ENCODE peak calls at places on chromosomes 1 and 21, in four cellular contexts. G is CD8-positive, alpha-beta T cell; A is B cell; N is lower leg skin. V is an unnamed sample.

GRCh38 chr1:7583291-7584096 is 187.6 kb upstream of the VAMP3 start:
- DNase-seq in G (no peak), A (no peak), N (no peak), V (no peak)

GRCh38 chr1:44239961-44240371 is 26.7 kb downstream of the DMAP1 start:
- DNase-seq in G (no peak), A (no peak), N (peak), V (no peak)

GRCh38 chr1:20183876-20184275 is 2.0 kb upstream of the UBXN10 start:
- DNase-seq in G (no peak), A (no peak), N (no peak), V (no peak)

GRCh38 chr1:77370588-77371306 is 88.9 kb downstream of the AK5 start:
- DNase-seq in G (no peak), A (no peak), N (no peak), V (no peak)

GRCh38 chr21:42688841-42689371 is 35.5 kb downstream of the PDE9A start:
- DNase-seq in G (no peak), A (no peak), N (no peak), V (no peak)

GRCh38 chr1:94654031-94654430 is 112.5 kb upstream of the F3 start:
- DNase-seq in G (no peak), A (no peak), N (no peak), V (no peak)

GRCh38 chr1:228044961-228045360 is 37.5 kb upstream of the ARF1 start:
- DNase-seq in G (no peak), A (no peak), N (no peak), V (peak)

GRCh38 chr1:15238789-15239188 is 8.2 kb upstream of the FHAD1 start:
- DNase-seq in G (no peak), A (no peak), N (no peak), V (no peak)

GRCh38 chr1:243642936-243643335 is 207.1 kb downstream of the AKT3 start:
- DNase-seq in G (no peak), A (no peak), N (no peak), V (no peak)

GRCh38 chr1:160544647-160545046 is 21.6 kb upstream of the SLAMF6 start:
- DNase-seq in G (no peak), A (peak), N (no peak), V (no peak)

GRCh38 chr1:59332983-59333382 is 36.1 kb downstream of the FGGY start:
- DNase-seq in G (no peak), A (no peak), N (no peak), V (no peak)

GRCh38 chr1:230768903-230769570 is 21.8 kb downstream of the CAPN9 start:
- DNase-seq in G (no peak), A (no peak), N (no peak), V (no peak)

GRCh38 chr1:151801846-151802245 is 3.4 kb downstream of the LINGO4 start:
- DNase-seq in G (no peak), A (no peak), N (no peak), V (no peak)

GRCh38 chr1:11037740-11038182 is 9.3 kb downstream of the MASP2 start:
- DNase-seq in G (peak), A (peak), N (peak), V (peak)

GRCh38 chr1:230592848-230593247 is 49.4 kb upstream of the COG2 start:
- DNase-seq in G (no peak), A (no peak), N (no peak), V (no peak)

GRCh38 chr21:40840441-40840840 is 6.5 kb downstream of the DSCAM start:
- DNase-seq in G (no peak), A (no peak), N (no peak), V (no peak)

GRCh38 chr1:30036229-30036547 is 687.2 kb downstream of the MATN1 start:
- DNase-seq in G (no peak), A (no peak), N (no peak), V (peak)

GRCh38 chr1:55144886-55145285 is 70.3 kb downstream of the USP24 start:
- DNase-seq in G (no peak), A (no peak), N (no peak), V (no peak)

GRCh38 chr21:26405071-26405470 is 168.0 kb downstream of the CYYR1 start:
- DNase-seq in G (no peak), A (no peak), N (no peak), V (no peak)

GRCh38 chr1:207938016-207938415 is 27.1 kb upstream of the CD34 start:
- DNase-seq in G (no peak), A (no peak), N (no peak), V (no peak)

GRCh38 chr1:100622506-100622905 is 84.6 kb downstream of the GPR88 start:
- DNase-seq in G (no peak), A (no peak), N (no peak), V (no peak)

GRCh38 chr1:100627018-100627716 is 89.2 kb downstream of the GPR88 start:
- DNase-seq in G (no peak), A (no peak), N (no peak), V (no peak)

GRCh38 chr1:100622966-100623762 is 85.2 kb downstream of the GPR88 start:
- DNase-seq in G (no peak), A (no peak), N (no peak), V (no peak)

GRCh38 chr1:100626397-100626796 is 88.5 kb downstream of the GPR88 start:
- DNase-seq in G (no peak), A (no peak), N (no peak), V (no peak)

GRCh38 chr1:100624886-100625430 is 87.0 kb downstream of the GPR88 start:
- DNase-seq in G (no peak), A (no peak), N (no peak), V (no peak)
- TF ChIP-seq CTCF in G (no peak), A (no peak), N (no peak), V (no peak)

DNA sequence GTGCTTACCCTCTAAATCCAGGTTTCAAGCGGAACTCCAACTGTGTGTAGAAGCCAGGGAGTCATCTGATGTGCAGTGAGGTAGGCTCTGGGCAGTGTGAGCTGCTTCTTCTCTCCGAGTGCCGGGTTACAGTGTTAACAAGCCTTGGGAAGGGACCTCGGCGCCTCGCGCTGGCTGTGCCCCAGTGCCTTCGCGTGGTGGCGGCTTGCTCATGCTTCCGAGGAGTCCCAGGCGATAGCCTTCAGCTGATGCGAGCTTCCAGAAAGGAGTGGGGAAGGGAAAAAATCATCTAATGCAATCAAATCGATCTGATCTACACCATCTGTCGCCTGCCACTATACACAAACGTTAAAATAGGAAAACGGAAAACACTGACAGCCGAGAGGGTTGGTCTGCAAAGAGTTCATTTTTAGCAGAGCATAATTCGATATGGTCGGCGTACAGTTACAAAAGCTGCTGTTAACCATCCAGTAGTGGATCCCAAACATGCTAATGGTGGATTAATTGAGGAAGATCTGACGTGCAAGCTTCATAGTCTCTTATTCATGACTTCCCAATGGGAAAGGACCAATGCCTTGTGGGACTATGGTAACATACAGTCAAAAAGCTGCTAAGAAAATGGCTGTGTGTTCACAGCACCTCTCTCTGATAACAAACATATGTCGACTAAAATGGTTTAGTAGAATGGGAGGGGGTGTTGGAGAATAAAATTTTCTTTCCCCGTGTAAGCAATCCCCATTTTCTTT is 128.7 kb upstream of the DPYD start:
- DNase-seq in G (no peak), A (no peak), N (no peak), V (no peak)
- TF ChIP-seq CTCF in G (no peak), A (no peak), N (no peak), V (no peak)

DNA sequence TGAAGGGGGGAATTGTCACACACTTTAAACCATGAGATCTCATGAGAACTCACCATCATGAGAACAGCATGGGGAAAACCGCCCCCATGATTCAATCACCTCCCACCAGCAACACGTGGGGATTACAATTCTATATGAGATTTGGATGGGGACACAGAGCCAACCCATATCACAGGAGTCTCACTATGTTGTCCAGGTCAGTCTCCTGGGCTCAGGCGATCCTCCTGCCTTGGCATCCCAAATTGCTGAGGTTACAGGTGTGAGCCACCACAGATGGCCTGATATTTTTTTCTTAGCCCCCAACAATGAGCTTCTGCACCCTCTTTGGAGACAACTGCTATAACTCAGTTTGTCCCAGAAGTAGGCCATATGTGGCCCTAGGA is 22.5 kb upstream of the MORC3 start:
- DNase-seq in G (no peak), A (peak), N (no peak), V (no peak)
- TF ChIP-seq CTCF in G (no peak), A (no peak), N (no peak), V (no peak)

DNA sequence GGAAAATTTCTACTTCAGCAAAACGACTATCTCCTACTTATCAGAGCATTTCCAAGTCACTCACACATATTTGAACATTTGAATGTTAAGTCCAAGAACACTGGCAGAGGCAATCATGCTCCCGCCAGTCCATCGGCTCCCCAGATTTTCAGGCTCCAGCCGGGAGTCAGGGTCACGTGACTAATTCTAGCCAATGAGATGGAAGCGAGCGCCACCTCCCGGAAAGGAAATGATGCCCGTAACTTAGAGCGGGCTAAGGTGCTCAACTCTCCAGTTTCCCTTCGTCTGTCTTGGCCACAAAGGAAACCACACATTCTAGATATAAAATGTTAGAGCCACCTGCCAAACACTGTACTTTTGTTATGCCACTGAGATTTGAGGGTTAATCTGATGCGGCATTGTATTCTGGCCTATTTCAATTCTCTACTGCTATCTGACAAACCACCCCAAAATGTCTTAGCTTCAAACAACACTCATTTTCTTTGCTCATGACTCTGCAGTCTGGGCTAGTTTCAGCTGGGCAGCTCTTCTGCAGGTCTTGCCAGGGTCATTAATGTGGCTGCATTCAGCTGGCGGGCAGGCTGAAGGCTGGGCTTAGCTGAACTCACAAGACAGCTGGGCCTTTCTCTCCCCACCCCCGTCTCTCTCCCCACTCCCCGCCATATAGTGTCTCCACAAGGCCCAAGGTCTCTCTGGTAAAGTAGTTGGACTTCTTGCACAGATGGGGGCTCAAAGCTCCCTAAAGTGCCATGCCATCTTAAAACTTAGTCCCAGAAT is 16.5 kb upstream of the LHX4 start:
- DNase-seq in G (no peak), A (peak), N (no peak), V (no peak)
- TF ChIP-seq CTCF in G (no peak), A (no peak), N (no peak), V (no peak)

DNA sequence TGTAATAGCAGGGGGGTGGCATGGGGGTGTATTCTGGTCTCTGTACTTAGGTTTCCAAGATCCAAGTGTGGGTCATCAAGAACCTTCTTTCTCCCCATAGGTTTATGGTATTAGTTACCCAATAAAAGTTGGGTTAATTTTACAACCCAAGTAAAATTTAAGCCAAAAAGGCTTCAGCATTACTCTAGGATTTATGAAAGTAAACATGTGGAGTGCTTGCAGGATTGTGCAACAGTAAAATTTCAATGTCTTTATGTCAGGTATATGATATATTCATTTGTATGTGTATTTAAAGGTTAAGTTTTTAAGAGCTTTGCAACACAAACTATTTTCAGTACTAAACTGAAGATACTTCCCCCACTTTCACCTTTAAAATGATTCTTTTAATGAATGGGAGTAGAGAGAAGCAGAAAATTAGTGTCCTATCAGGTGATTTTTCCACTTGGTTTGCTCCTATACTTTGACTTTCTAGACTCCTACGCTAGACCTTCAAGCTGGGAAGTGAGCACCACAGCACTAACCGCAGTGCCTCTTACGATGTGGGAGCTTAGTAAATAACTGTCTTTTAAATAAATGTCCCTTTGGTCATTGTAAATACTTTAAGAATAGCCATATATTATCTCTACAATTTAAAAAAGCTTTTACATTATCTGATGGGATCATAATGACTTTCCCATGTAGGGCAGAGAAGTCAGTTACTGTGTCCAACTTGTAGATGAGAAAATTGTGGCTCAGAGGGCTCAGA is 67.8 kb upstream of the UBE2U start:
- DNase-seq in G (no peak), A (no peak), N (no peak), V (no peak)
- TF ChIP-seq CTCF in G (no peak), A (no peak), N (no peak), V (no peak)

DNA sequence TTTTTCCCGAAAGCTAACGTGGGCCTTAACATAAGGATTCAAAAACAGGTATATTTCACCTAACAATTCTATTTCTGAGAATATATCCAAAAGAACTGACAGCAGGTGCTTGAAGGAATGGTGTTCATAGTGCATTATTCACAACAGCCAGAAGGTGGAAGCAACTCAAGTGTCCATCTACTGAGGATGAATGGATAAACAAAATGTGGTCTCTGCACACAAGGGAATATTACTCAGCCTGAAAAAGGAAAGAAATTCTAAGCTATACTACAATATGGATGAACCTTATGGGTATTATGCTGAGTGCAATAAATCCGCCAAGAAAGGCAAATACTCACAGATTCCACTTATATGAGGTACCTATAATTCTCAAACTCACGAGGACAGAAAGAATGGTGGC is 6.1 kb upstream of the RIPPLY3 start:
- DNase-seq in G (no peak), A (no peak), N (no peak), V (no peak)
- TF ChIP-seq CTCF in G (no peak), A (no peak), N (no peak), V (no peak)

GRCh38 chr1:26900001-26900814 is at the start of gene GPATCH3:
- DNase-seq in G (peak), A (peak), N (peak), V (peak)
- TF ChIP-seq CTCF in G (no peak), A (no peak), N (no peak), V (no peak)

DNA sequence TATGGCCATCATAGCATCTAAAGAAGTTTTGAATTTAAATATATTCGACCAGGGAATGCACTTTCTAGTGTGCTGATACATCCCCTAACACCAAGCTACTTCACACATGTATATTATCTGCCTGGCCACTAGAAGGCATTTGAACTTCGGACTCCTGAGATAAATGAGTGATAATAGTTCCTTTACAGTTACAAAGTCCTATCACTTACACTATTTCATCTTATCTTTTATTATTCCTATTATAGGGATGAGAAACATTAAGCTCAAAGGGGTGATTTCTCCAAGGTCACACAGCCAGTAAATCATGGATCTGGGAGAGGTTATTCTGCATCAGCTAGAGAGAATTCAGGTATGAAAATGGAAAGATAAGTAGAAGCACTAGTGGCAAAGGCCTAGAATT is 40.3 kb downstream of the GPATCH2 start:
- DNase-seq in G (no peak), A (no peak), N (no peak), V (no peak)
- TF ChIP-seq CTCF in G (no peak), A (no peak), N (no peak), V (no peak)

GRCh38 chr21:35441868-35442582 is 392.9 kb upstream of the RUNX1 start:
- DNase-seq in G (no peak), A (no peak), N (no peak), V (no peak)

GRCh38 chr21:35438643-35439404 is 389.7 kb upstream of the RUNX1 start:
- DNase-seq in G (no peak), A (peak), N (no peak), V (no peak)

GRCh38 chr21:35437941-35438340 is 388.8 kb upstream of the RUNX1 start:
- DNase-seq in G (no peak), A (no peak), N (no peak), V (no peak)

DNA sequence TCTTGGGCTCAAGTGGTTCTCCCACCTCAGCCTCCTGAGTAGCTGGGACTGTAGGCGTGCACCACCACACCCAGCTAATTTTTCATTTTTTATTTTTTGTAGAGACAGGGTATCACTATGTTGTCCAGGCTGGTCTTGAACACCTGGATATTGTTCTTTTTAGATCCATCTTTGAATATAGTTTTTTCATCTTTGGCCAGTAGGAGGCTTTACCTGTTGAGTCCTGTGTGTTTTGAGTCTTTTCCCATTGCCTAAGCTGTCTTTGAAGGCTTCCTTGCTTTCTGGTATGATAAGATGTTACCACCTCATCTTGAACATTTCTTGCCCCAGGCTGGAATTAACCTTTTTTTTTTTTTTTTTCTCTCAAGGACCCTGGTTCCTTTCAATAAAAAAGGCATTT is 387.8 kb upstream of the RUNX1 start:
- DNase-seq in G (no peak), A (no peak), N (no peak), V (no peak)
- TF ChIP-seq CTCF in G (no peak), A (no peak), N (no peak), V (no peak)

GRCh38 chr1:112878321-112878720 is 77.7 kb downstream of the SLC16A1 start:
- DNase-seq in G (no peak), A (no peak), N (no peak), V (no peak)
- TF ChIP-seq CTCF in G (no peak), A (no peak), N (no peak), V (no peak)

V was measured in osteocyte.